ENCODE peak calls at places on chromosomes 16 and 17, in four cellular contexts. P is posterior cingulate gyrus, E is T-cell, O is right lobe of liver. B is an unnamed sample.

GRCh38 chr17:61305024-61305423 is 94.6 kb upstream of the TBX2 start:
- DNase-seq in P (no peak), E (no peak), O (no peak), B (no peak)

GRCh38 chr17:76082326-76083251 is 3.6 kb downstream of the ZACN start:
- DNase-seq in P (no peak), E (no peak), O (no peak), B (no peak)

GRCh38 chr17:71412803-71413202 is 708.0 kb upstream of the SOX9 start:
- DNase-seq in P (no peak), E (no peak), O (no peak), B (no peak)

GRCh38 chr16:4915226-4915761 is 21.7 kb downstream of the PPL start:
- DNase-seq in P (no peak), E (no peak), O (no peak), B (no peak)

GRCh38 chr16:404971-405486 is 3.3 kb downstream of the DECR2 start:
- DNase-seq in P (no peak), E (no peak), O (no peak), B (no peak)

GRCh38 chr16:53504161-53504663 is 1.2 kb upstream of the AKTIP start:
- DNase-seq in P (peak; percentile 24), E (no peak), O (peak; percentile 51), B (no peak)

GRCh38 chr17:60087882-60088669 is 9.4 kb upstream of the HEATR6 start:
- DNase-seq in P (no peak), E (no peak), O (no peak), B (no peak)

GRCh38 chr16:56370836-56371235 is 54.5 kb downstream of the AMFR start:
- DNase-seq in P (no peak), E (no peak), O (peak; percentile 61), B (no peak)

GRCh38 chr16:28090646-28091377 is 27.3 kb upstream of the GSG1L start:
- DNase-seq in P (no peak), E (no peak), O (no peak), B (no peak)

GRCh38 chr16:11100239-11100750 is 155.7 kb downstream of the SOCS1 start:
- DNase-seq in P (no peak), E (no peak), O (no peak), B (no peak)

GRCh38 chr16:24844101-24845030 is 1.4 kb upstream of the SLC5A11 start:
- DNase-seq in P (no peak), E (no peak), O (peak; percentile 46), B (peak; percentile 38)

GRCh38 chr17:72764632-72765041 is 327.9 kb downstream of the SLC39A11 start:
- DNase-seq in P (no peak), E (no peak), O (no peak), B (no peak)

B was measured in HuH-7.5.